ENCODE peak calls at places on chromosome 3, in four cellular contexts. B, S, X and E are unnamed samples.

GRCh38 chr3:43032646-43033628 is 53.8 kb downstream of the GASK1A start:
- DNase-seq in X (no peak), S (no peak), B (no peak), E (no peak)

GRCh38 chr3:150763841-150764483 is 993 bp upstream of the SIAH2 start:
- DNase-seq in B (peak; percentile 88), S (no peak), X (peak; percentile 87), E (no peak)

GRCh38 chr3:188780188-188781147 is 391.3 kb upstream of the TPRG1 start:
- DNase-seq in B (no peak), X (peak; percentile 44), S (no peak), E (no peak)

GRCh38 chr3:196643201-196643749 is 3.8 kb downstream of the NRROS start:
- DNase-seq in S (peak; percentile 98), X (no peak), B (peak; percentile 78), E (no peak)

GRCh38 chr3:12294885-12295580 is 6.2 kb downstream of the PPARG start:
- DNase-seq in X (peak; percentile 86), S (no peak), B (no peak), E (no peak)

GRCh38 chr3:122088519-122088918 is 33.4 kb downstream of the CD86 start:
- DNase-seq in B (no peak), S (no peak), X (no peak), E (no peak)

GRCh38 chr3:141959921-141960554 is 83.6 kb downstream of the ATP1B3 start:
- DNase-seq in X (peak; percentile 84), B (no peak), S (no peak), E (no peak)

GRCh38 chr3:189900578-189900977 is 220.1 kb downstream of the P3H2 start:
- DNase-seq in B (no peak), S (no peak), X (no peak), E (no peak)

GRCh38 chr3:24513463-24513862 is 18.8 kb upstream of the THRB start:
- DNase-seq in X (no peak), B (no peak), S (no peak), E (no peak)

GRCh38 chr3:67034371-67034770 is 36.3 kb downstream of the KBTBD8 start:
- DNase-seq in X (peak; percentile 33), S (no peak), B (no peak), E (no peak)

GRCh38 chr3:137768361-137769320 is 4.5 kb downstream of the SOX14 start:
- DNase-seq in B (peak; percentile 71), X (peak; percentile 28), S (no peak), E (no peak)

GRCh38 chr3:111729087-111729846 is 129.8 kb upstream of the PHLDB2 start:
- DNase-seq in S (no peak), X (peak; percentile 80), B (peak; percentile 81), E (no peak)

GRCh38 chr3:189602471-189602870 is 28.7 kb upstream of the TP63 start:
- DNase-seq in X (no peak), S (no peak), B (no peak), E (no peak)

GRCh38 chr3:146313411-146314111 is 62.7 kb upstream of the PLSCR4 start:
- DNase-seq in X (peak; percentile 91), B (no peak), S (no peak), E (no peak)

GRCh38 chr3:122795674-122795969 is 753 bp downstream of the SLC49A4 start:
- DNase-seq in S (no peak), X (peak; percentile 40), B (no peak), E (no peak)

GRCh38 chr3:62703423-62704167 is 171.6 kb downstream of the CADPS start:
- DNase-seq in B (no peak), X (no peak), S (no peak), E (no peak)

GRCh38 chr3:74750901-74751300 is 136.4 kb upstream of the CNTN3 start:
- DNase-seq in X (no peak), B (peak; percentile 56), S (no peak), E (no peak)

GRCh38 chr3:42025388-42026138 is 63.7 kb upstream of the ULK4 start:
- DNase-seq in X (peak; percentile 98), S (no peak), B (peak; percentile 94), E (peak; percentile 86)

GRCh38 chr3:169847896-169848295 is 21.8 kb downstream of the LRRC31 start:
- DNase-seq in S (no peak), X (no peak), B (no peak), E (no peak)

GRCh38 chr3:13655074-13655913 is 106.4 kb downstream of the FBLN2 start:
- DNase-seq in B (no peak), X (peak; percentile 78), S (no peak), E (no peak)

GRCh38 chr3:72590732-72591192 is 257.5 kb downstream of the SHQ1 start:
- DNase-seq in B (no peak), X (no peak), S (no peak), E (no peak)

GRCh38 chr3:45782381-45782780 is 14.0 kb downstream of the SLC6A20 start:
- DNase-seq in S (no peak), B (no peak), X (no peak), E (no peak)

GRCh38 chr3:184733181-184733580 is 21.3 kb upstream of the MAGEF1 start:
- DNase-seq in X (no peak), B (no peak), S (no peak), E (no peak)

GRCh38 chr3:113438224-113438623 is 3.1 kb downstream of the CFAP44 start:
- DNase-seq in S (no peak), X (peak; percentile 1), B (no peak), E (no peak)

GRCh38 chr3:23112491-23112890 is 90.6 kb upstream of the UBE2E2 start:
- DNase-seq in X (no peak), B (no peak), S (no peak), E (no peak)

GRCh38 chr3:197019021-197019420 is 10.6 kb downstream of the MELTF start:
- DNase-seq in S (no peak), B (no peak), X (no peak), E (no peak)

GRCh38 chr3:130014526-130014925 is 40.0 kb downstream of the TRH start:
- DNase-seq in B (no peak), X (peak; percentile 63), S (no peak), E (no peak)

GRCh38 chr3:39657075-39657474 is 152.3 kb upstream of the MYRIP start:
- DNase-seq in X (no peak), S (no peak), B (no peak), E (no peak)

GRCh38 chr3:133964547-133964946 is 65.2 kb downstream of the SLCO2A1 start:
- DNase-seq in B (no peak), S (no peak), X (peak; percentile 46), E (no peak)

GRCh38 chr3:45987368-45988099 is 8.1 kb downstream of the FYCO1 start:
- DNase-seq in S (no peak), X (peak; percentile 91), B (no peak), E (no peak)

GRCh38 chr3:128133273-128133883 is 9.8 kb upstream of the RUVBL1 start:
- DNase-seq in X (peak; percentile 70), B (no peak), S (no peak), E (peak; percentile 12)

GRCh38 chr3:65402597-65402996 is 636.1 kb downstream of the MAGI1 start:
- DNase-seq in X (peak; percentile 99), S (no peak), B (no peak), E (no peak)

GRCh38 chr3:158471639-158472294 is 99.2 kb upstream of the MLF1 start:
- DNase-seq in X (peak; percentile 96), B (no peak), S (no peak), E (no peak)

GRCh38 chr3:36124118-36124796 is 256.0 kb upstream of the STAC start:
- DNase-seq in X (peak; percentile 76), B (no peak), S (no peak), E (no peak)

GRCh38 chr3:59885907-59886400 is 836.1 kb upstream of the CFAP20DC start:
- DNase-seq in X (no peak), B (no peak), S (no peak), E (no peak)

GRCh38 chr3:195093731-195094130 is 177.2 kb downstream of the XXYLT1 start:
- DNase-seq in S (no peak), B (peak; percentile 53), X (no peak), E (no peak)

GRCh38 chr3:195095704-195096036 is 175.3 kb downstream of the XXYLT1 start:
- DNase-seq in X (peak; percentile 39), S (no peak), B (no peak), E (no peak)

GRCh38 chr3:195096053-195096452 is 174.9 kb downstream of the XXYLT1 start:
- DNase-seq in S (no peak), X (no peak), B (peak; percentile 39), E (no peak)

GRCh38 chr3:195094211-195094921 is 176.6 kb downstream of the XXYLT1 start:
- DNase-seq in B (peak; percentile 80), S (peak; percentile 51), X (no peak), E (no peak)

GRCh38 chr3:195095035-195095703 is 175.8 kb downstream of the XXYLT1 start:
- DNase-seq in S (peak; percentile 39), X (no peak), B (peak; percentile 64), E (peak; percentile 50)
- H3K27ac ChIP-seq in S (peak overlapping the region; percentile 62), X (no peak overlapping the region), B (no peak overlapping the region), E (no peak overlapping the region)

GRCh38 chr3:58427661-58428361 is 5.8 kb downstream of the PDHB start:
- DNase-seq in X (no peak), B (no peak), S (no peak), E (no peak)

GRCh38 chr3:58433400-58434169 is at the start of gene PDHB:
- DNase-seq in S (peak; percentile 59), B (peak; percentile 97), X (peak; percentile 97), E (no peak)

GRCh38 chr3:58432905-58433304 is 727 bp downstream of the PDHB start:
- DNase-seq in X (peak; percentile 34), S (no peak), B (no peak), E (no peak)

GRCh38 chr3:58425782-58426181 is 7.8 kb downstream of the PDHB start:
- DNase-seq in X (no peak), B (no peak), S (no peak), E (no peak)

GRCh38 chr3:58429657-58430056 is 4.0 kb downstream of the PDHB start:
- DNase-seq in B (no peak), S (peak; percentile 53), X (peak; percentile 54), E (no peak)
- H3K9ac ChIP-seq in B (no peak overlapping the region), S (no peak overlapping the region), X (no peak overlapping the region), E (no peak overlapping the region)

GRCh38 chr3:47002490-47003410 is 23.3 kb downstream of the NBEAL2 start:
- DNase-seq in B (peak; percentile 67), S (no peak), X (no peak), E (no peak)
- H3K27ac ChIP-seq in B (no peak overlapping the region), S (no peak overlapping the region), X (no peak overlapping the region), E (no peak overlapping the region)

GRCh38 chr3:159775372-159775961 is 213.2 kb upstream of the IL12A start:
- DNase-seq in S (no peak), X (peak; percentile 74), B (peak; percentile 82), E (no peak)
- H3K9ac ChIP-seq in S (no peak overlapping the region), X (peak overlapping the region; percentile 54), B (peak overlapping the region; percentile 38), E (no peak overlapping the region)

DNA sequence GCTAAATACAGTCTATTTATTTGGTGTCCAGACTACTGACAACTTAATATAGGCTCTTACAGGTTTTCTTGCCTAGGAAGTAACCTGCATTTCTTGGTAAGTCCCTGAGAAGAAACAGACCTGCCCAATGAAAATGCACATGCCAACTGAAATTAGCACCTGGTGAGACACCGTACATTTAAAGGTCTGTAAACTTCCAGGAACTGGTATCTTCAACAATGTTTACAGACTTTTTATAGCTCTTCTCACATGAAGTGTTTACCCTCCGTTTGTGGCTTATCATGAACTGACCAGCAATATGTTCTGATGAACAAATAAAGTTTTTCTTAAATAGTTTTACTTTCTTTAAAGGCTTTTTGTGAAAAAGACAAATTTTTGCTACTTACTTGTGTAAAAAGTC is 93.3 kb downstream of the PCCB start:
- DNase-seq in B (no peak), X (no peak), S (no peak), E (no peak)
- H3K27ac ChIP-seq in B (no peak overlapping the region), X (peak overlapping the region; percentile 68), S (no peak overlapping the region), E (no peak overlapping the region)

GRCh38 chr3:126358038-126358815 is 1.0 kb upstream of the KLF15 start:
- DNase-seq in X (peak; percentile 38), B (peak; percentile 67), S (no peak), E (no peak)
- H3K9ac ChIP-seq in X (no peak overlapping the region), B (peak overlapping the region; percentile 65), S (no peak overlapping the region), E (peak overlapping the region; percentile 11)